ENCODE peak calls at places on chromosomes 2 and 18, in five cellular contexts. H, P, J, D and Q are unnamed samples.
A peak's percentile ranks its signal among the peaks of the same experiment; 100 is the strongest.

GRCh38 chr18:49819768-49820662 is 6.7 kb upstream of the ACAA2 start:
- DNase-seq in H (no peak), P (no peak), J (no peak), D (no peak), Q (no peak)

GRCh38 chr18:11883153-11883552 is 25.0 kb downstream of the MPPE1 start:
- DNase-seq in H (no peak), P (no peak), J (no peak), D (no peak), Q (no peak)

GRCh38 chr2:237529452-237530402 is 36.6 kb upstream of the PRLH start:
- DNase-seq in H (no peak), P (no peak), J (no peak), D (no peak), Q (no peak)

GRCh38 chr2:100321181-100321880 is 970 bp downstream of the LONRF2 start:
- DNase-seq in H (peak; percentile 80), P (no peak), J (no peak), D (peak; percentile 33), Q (no peak)

GRCh38 chr2:28359222-28360065 is 33.2 kb upstream of the FOSL2 start:
- DNase-seq in H (no peak), P (peak; percentile 76), J (no peak), D (no peak), Q (no peak)

GRCh38 chr2:217733461-217733860 is 269.3 kb downstream of the TNS1 start:
- DNase-seq in H (no peak), P (no peak), J (no peak), D (no peak), Q (no peak)

GRCh38 chr2:50480507-50480906 is 551.4 kb downstream of the NRXN1 start:
- DNase-seq in H (no peak), P (no peak), J (no peak), D (no peak), Q (no peak)

GRCh38 chr2:179768765-179769164 is 92.6 kb downstream of the ZNF385B start:
- DNase-seq in H (no peak), P (no peak), J (no peak), D (no peak), Q (no peak)